ENCODE peak calls at places on chromosomes 12 and 14, in seven cellular contexts. G is brain microvascular endothelial cell; B is activated naive CD4-positive, alpha-beta T cell treated with anti-CD3 and anti-CD28 coated beads, Interleukin-2, amount 10 ng/mL, durations not matched to agents 7 days and 5 days; E is NCI-H1105; D is H54; F is stimulated activated CD4-positive, alpha-beta T cell treated with anti-CD3 and anti-CD28 coated beads, Interleukin-1b, Interleukin-23, amount 100 ng/mL, for 4 hours; J is T-helper 2 cell. Z is an unnamed sample.

GRCh38 chr12:130700492-130701401 is 15.4 kb downstream of the RIMBP2 start:
- DNase-seq in G (no peak), B (no peak), E (no peak), D (no peak), F (no peak), J (no peak), Z (no peak)

GRCh38 chr12:114508529-114509129 is 102.7 kb upstream of the TBX5 start:
- DNase-seq in G (peak), B (peak), E (peak), D (peak), F (peak), J (peak), Z (peak)

GRCh38 chr14:64238049-64238448 is 56.1 kb downstream of the ESR2 start:
- DNase-seq in G (no peak), B (no peak), E (no peak), D (no peak), F (no peak), J (no peak), Z (no peak)

GRCh38 chr12:99029502-99030271 is 384.6 kb downstream of the APAF1 start:
- DNase-seq in G (no peak), B (no peak), E (no peak), D (no peak), F (no peak), J (no peak), Z (no peak)

GRCh38 chr12:6765048-6765633 is 1.0 kb upstream of the PTMS start:
- DNase-seq in G (no peak), B (no peak), E (peak), D (no peak), F (no peak), J (no peak), Z (no peak)

GRCh38 chr12:27528788-27529187 is 4.8 kb downstream of the PPFIBP1 start:
- DNase-seq in G (no peak), B (no peak), E (no peak), D (no peak), F (no peak), J (no peak), Z (no peak)

GRCh38 chr14:55749201-55749812 is 169.3 kb downstream of the KTN1 start:
- DNase-seq in G (no peak), B (no peak), E (no peak), D (no peak), F (no peak), J (no peak), Z (no peak)

GRCh38 chr14:91693342-91693741 is 38.5 kb downstream of the CATSPERB start:
- DNase-seq in G (no peak), B (no peak), E (no peak), D (no peak), F (no peak), J (no peak), Z (no peak)

GRCh38 chr14:70692210-70692609 is 50.5 kb downstream of the TTC9 start:
- DNase-seq in G (peak), B (no peak), E (no peak), D (no peak), F (no peak), J (no peak), Z (no peak)

GRCh38 chr12:131101703-131102492 is 148.2 kb downstream of the ADGRD1 start:
- DNase-seq in G (no peak), B (no peak), E (no peak), D (no peak), F (no peak), J (no peak), Z (no peak)

GRCh38 chr14:74425525-74426201 is 347 bp downstream of the SYNDIG1L start:
- DNase-seq in G (no peak), B (peak), E (no peak), D (no peak), F (peak), J (peak), Z (no peak)

GRCh38 chr14:73234029-73234428 is 3.3 kb upstream of the PAPLN start:
- DNase-seq in G (no peak), B (no peak), E (no peak), D (peak), F (no peak), J (no peak), Z (no peak)

GRCh38 chr12:122203968-122204828 is 689 bp downstream of the B3GNT4 start:
- DNase-seq in G (no peak), B (peak), E (no peak), D (no peak), F (no peak), J (no peak), Z (no peak)

GRCh38 chr12:49582201-49582600 is 14.3 kb upstream of the MCRS1 start:
- DNase-seq in G (no peak), B (no peak), E (no peak), D (no peak), F (no peak), J (no peak), Z (no peak)

GRCh38 chr14:34912182-34912581 is 37.0 kb upstream of the BAZ1A start:
- DNase-seq in G (no peak), B (no peak), E (no peak), D (no peak), F (no peak), J (no peak), Z (no peak)

Z was measured in RCC 7860.